ENCODE peak calls at places on chromosome 4, in six cellular contexts. Z is PC-9, W is lower leg skin, O is DND-41, D is IMR-90, X is tibial artery. P is an unnamed sample.

GRCh38 chr4:13535708-13536361 is 8.5 kb downstream of the NKX3-2 start:
- DNase-seq in W (no peak), Z (no peak), O (no peak), X (no peak), D (no peak), P (no peak)

GRCh38 chr4:153281476-153281875 is 63.0 kb upstream of the MND1 start:
- DNase-seq in X (no peak), O (no peak), D (no peak), Z (no peak), W (no peak), P (no peak)

GRCh38 chr4:83362492-83363329 is 28.1 kb upstream of the HPSE start:
- DNase-seq in D (peak; percentile 34), O (no peak), Z (no peak), W (no peak), X (no peak), P (no peak)

GRCh38 chr4:7358100-7358735 is 76.5 kb downstream of the PSAPL1 start:
- DNase-seq in D (peak; percentile 93), Z (peak; percentile 62), X (peak; percentile 74), W (peak; percentile 50), O (no peak), P (no peak)

GRCh38 chr4:176436500-176436973 is 116.8 kb downstream of the SPCS3 start:
- DNase-seq in Z (peak; percentile 12), D (peak; percentile 94), O (no peak), W (no peak), X (no peak), P (no peak)

GRCh38 chr4:81351653-81352455 is 119.9 kb downstream of the RASGEF1B start:
- DNase-seq in Z (peak; percentile 43), W (peak; percentile 75), D (peak; percentile 78), X (peak; percentile 69), O (peak; percentile 66), P (peak; percentile 83)

GRCh38 chr4:171979461-171979860 is 166.3 kb downstream of the GALNTL6 start:
- DNase-seq in D (no peak), X (no peak), O (no peak), Z (no peak), W (no peak), P (no peak)

GRCh38 chr4:23291139-23291538 is 598.4 kb downstream of the GBA3 start:
- DNase-seq in W (no peak), X (no peak), D (no peak), O (no peak), Z (no peak), P (no peak)

GRCh38 chr4:6362896-6363295 is 93.2 kb downstream of the WFS1 start:
- DNase-seq in X (no peak), Z (no peak), W (no peak), O (peak; percentile 51), D (peak; percentile 27), P (peak; percentile 47)

GRCh38 chr4:3267576-3268394 is 18.8 kb downstream of the MSANTD1 start:
- DNase-seq in X (no peak), W (no peak), Z (peak; percentile 80), D (no peak), O (no peak), P (no peak)

GRCh38 chr4:13657016-13657415 is 29.5 kb upstream of the BOD1L1 start:
- DNase-seq in Z (no peak), W (no peak), X (no peak), D (no peak), O (no peak), P (no peak)

GRCh38 chr4:11446156-11446811 is 17.6 kb upstream of the HS3ST1 start:
- DNase-seq in W (no peak), O (no peak), Z (no peak), D (peak; percentile 38), X (no peak), P (no peak)

GRCh38 chr4:105171912-105172311 is 25.2 kb downstream of the TET2 start:
- DNase-seq in W (no peak), O (no peak), Z (no peak), D (no peak), X (no peak), P (no peak)

GRCh38 chr4:3720461-3720860 is 45.7 kb upstream of the ADRA2C start:
- DNase-seq in D (no peak), W (no peak), Z (no peak), O (no peak), X (no peak), P (no peak)

GRCh38 chr4:103402198-103402597 is 204.1 kb upstream of the CENPE start:
- DNase-seq in W (no peak), X (no peak), O (no peak), D (no peak), Z (no peak), P (no peak)

GRCh38 chr4:2943364-2944090 is 19.7 kb downstream of the NOP14 start:
- DNase-seq in X (no peak), D (no peak), Z (no peak), O (no peak), W (no peak), P (no peak)

GRCh38 chr4:109721033-109721432 is 8.8 kb downstream of the PLA2G12A start:
- DNase-seq in O (no peak), Z (no peak), D (peak; percentile 70), X (no peak), W (no peak), P (no peak)

GRCh38 chr4:145580906-145581305 is 38.3 kb upstream of the MMAA start:
- DNase-seq in W (no peak), X (no peak), D (no peak), O (no peak), Z (no peak), P (no peak)

GRCh38 chr4:67051000-67051789 is 494.1 kb downstream of the CENPC start:
- DNase-seq in D (no peak), X (no peak), Z (no peak), O (no peak), W (no peak), P (no peak)

GRCh38 chr4:138659640-138660325 is 355.8 kb upstream of the NOCT start:
- DNase-seq in X (no peak), W (no peak), Z (no peak), D (no peak), O (no peak), P (no peak)

GRCh38 chr4:119024102-119024501 is 111.5 kb upstream of the MYOZ2 start:
- DNase-seq in X (no peak), O (no peak), W (no peak), D (no peak), Z (no peak), P (no peak)

GRCh38 chr4:83043801-83044407 is 8.9 kb downstream of the COPS4 start:
- DNase-seq in O (no peak), D (peak; percentile 44), Z (no peak), W (no peak), X (no peak), P (no peak)

GRCh38 chr4:42369489-42369888 is 27.8 kb upstream of the SHISA3 start:
- DNase-seq in W (no peak), O (no peak), Z (no peak), D (no peak), X (no peak), P (no peak)

GRCh38 chr4:168560184-168560834 is 63.5 kb downstream of the PALLD start:
- DNase-seq in W (no peak), Z (peak; percentile 58), X (no peak), D (peak; percentile 70), O (no peak), P (no peak)

GRCh38 chr4:32624943-32625603 is 1904.9 kb downstream of the PCDH7 start:
- DNase-seq in O (no peak), Z (no peak), W (no peak), X (no peak), D (no peak), P (no peak)

DNA sequence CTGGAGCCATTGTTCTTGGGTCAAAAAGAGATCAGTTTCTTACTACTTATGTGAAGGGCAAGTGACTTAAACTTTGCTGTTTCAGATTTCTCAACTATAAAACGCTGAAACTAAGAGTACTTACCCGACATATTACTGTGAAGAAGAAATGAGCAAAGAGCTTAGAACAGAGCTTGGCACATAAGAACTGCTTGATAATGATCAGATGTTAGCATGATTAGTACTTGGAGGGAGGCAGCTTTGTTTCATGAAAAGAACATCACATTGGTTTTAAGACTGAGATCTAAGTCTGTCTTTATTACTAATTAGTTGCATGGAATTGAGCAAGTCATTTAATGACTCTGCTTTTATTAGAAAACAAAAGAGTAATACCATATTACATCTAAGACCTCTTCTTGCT is 169.1 kb downstream of the ARHGAP24 start:
- DNase-seq in Z (no peak), W (no peak), D (no peak), X (no peak), O (no peak), P (no peak)
- TF ChIP-seq CTCF in Z (no peak), W (no peak), D (no peak), X (no peak), O (no peak), P (no peak)

GRCh38 chr4:147843162-147843561 is 111.3 kb downstream of the ARHGAP10 start:
- DNase-seq in Z (no peak), W (no peak), X (no peak), O (no peak), D (no peak), P (peak; percentile 43)
- TF ChIP-seq CTCF in Z (no peak), W (no peak), X (no peak), O (peak; percentile 29), D (no peak), P (peak; percentile 31)

DNA sequence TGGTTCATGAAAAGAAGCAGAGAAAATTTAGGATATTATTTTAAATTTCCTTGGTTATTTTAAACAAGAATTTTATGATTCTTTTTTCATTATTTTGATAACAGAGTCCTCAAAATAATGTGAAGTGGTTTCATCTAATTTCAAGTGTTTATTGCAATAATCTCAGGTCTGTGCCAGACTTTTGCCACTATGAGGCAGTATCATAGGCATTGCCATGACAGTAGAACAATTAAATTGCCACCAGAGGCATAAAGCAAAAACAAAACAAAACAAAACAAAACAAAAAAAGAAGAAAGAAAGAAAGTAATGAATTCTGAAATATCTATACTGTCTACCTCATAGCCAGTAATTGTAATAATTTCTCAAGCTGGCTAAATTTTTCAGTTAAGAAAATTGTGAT is 739.2 kb downstream of the KCTD8 start:
- DNase-seq in Z (no peak), D (no peak), O (no peak), X (no peak), W (no peak), P (no peak)
- TF ChIP-seq CTCF in Z (no peak), D (no peak), O (no peak), X (no peak), W (no peak), P (no peak)

GRCh38 chr4:169791527-169792156 is 33.9 kb upstream of the HPF1 start:
- DNase-seq in Z (peak; percentile 39), O (peak; percentile 5), W (peak; percentile 23), D (peak; percentile 55), X (no peak), P (peak; percentile 48)
- TF ChIP-seq CTCF in Z (peak; percentile 31), O (peak; percentile 25), W (no peak), D (peak; percentile 56), X (peak; percentile 32), P (no peak)

DNA sequence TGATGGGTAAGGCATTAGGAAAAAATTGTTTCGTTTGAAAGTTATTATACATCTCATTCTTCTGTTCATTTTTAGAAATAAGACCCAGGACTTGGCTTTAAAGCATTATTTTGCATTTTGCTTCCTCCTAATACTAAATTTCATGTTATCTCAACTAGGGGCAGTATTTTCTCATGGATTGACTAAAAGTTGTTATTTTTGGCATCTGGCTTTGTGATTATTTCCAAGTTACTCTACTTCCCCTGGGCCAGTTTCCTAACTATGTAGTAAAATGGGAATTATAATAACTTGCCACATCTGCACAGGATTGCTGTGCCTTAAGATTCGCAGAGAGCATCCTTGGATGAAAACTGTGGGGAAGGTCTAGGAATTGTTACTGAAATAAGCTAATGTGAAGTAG is 3.0 kb downstream of the RBPJ start:
- DNase-seq in O (no peak), Z (no peak), W (no peak), D (peak; percentile 68), X (no peak), P (no peak)
- TF ChIP-seq CTCF in O (no peak), Z (no peak), W (no peak), D (peak; percentile 22), X (peak; percentile 26), P (no peak)